ENCODE peak calls at places on chromosomes 5 and 9, in seven cellular contexts. N is SK-N-SH, Q is GM12878, R is HepG2, G is H1, F is GM12892, C is K562. Z is an unnamed sample.

GRCh38 chr5:36052542-36052941 is 14.1 kb downstream of the UGT3A2 start:
- DNase-seq in N (no peak), C (no peak), R (no peak), Q (no peak), G (no peak), F (no peak), Z (no peak)

GRCh38 chr5:10913846-10914245 is 152.8 kb upstream of the DAP start:
- DNase-seq in G (no peak), N (no peak), R (peak), F (no peak), C (peak), Q (no peak), Z (no peak)

GRCh38 chr5:172440486-172440885 is 13.8 kb downstream of the SH3PXD2B start:
- DNase-seq in C (no peak), N (no peak), Q (no peak), G (no peak), R (no peak), F (no peak), Z (no peak)

GRCh38 chr5:172540099-172540870 is 86.0 kb upstream of the SH3PXD2B start:
- DNase-seq in G (peak), F (no peak), C (no peak), R (no peak), Q (no peak), N (no peak), Z (no peak)

GRCh38 chr9:134879664-134880483 is 736 bp upstream of the FCN2 start:
- DNase-seq in Q (no peak), C (no peak), R (no peak), F (no peak), N (no peak), G (peak), Z (no peak)

GRCh38 chr5:155728857-155729683 is 597.9 kb upstream of the SGCD start:
- DNase-seq in F (no peak), C (no peak), Q (no peak), G (peak), N (peak), R (no peak), Z (no peak)

GRCh38 chr5:119435436-119436132 is 16.7 kb upstream of the HSD17B4 start:
- DNase-seq in C (peak), G (peak), Q (peak), N (no peak), F (no peak), R (peak), Z (no peak)

GRCh38 chr5:160432815-160433214 is 11.2 kb downstream of the PTTG1 start:
- DNase-seq in F (no peak), R (no peak), C (no peak), N (no peak), G (no peak), Q (no peak), Z (no peak)

GRCh38 chr5:72015103-72015548 is 92.1 kb upstream of the MAP1B start:
- DNase-seq in F (no peak), Q (no peak), R (peak), G (no peak), N (peak), C (peak), Z (no peak)

DNA sequence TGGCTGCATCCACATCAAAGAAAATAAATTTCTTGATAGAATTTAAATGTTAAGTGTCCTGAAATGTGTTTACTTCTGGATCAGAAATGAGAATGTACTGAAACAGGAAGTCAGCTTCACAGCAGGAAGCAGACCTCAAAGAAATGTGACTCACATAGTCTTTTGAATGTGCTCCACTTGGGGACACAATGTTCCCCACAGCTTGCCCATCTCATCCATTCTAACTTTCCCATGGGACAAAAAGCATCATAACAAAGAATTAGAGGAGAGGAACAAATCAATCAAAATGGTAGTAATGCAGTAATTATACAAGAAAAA is 85.7 kb downstream of the GRAMD2B start:
- DNase-seq in N (no peak), F (no peak), R (no peak), G (no peak), Q (no peak), C (no peak), Z (no peak)
- TF ChIP-seq POLR2AphosphoS5 in N (no peak), F (no peak), R (no peak), G (no peak), Q (no peak), C (no peak), Z (no peak)

GRCh38 chr5:121634946-121635345 is 216.7 kb upstream of the FTMT start:
- DNase-seq in Q (no peak), C (no peak), F (no peak), N (no peak), R (no peak), G (no peak), Z (no peak)

DNA sequence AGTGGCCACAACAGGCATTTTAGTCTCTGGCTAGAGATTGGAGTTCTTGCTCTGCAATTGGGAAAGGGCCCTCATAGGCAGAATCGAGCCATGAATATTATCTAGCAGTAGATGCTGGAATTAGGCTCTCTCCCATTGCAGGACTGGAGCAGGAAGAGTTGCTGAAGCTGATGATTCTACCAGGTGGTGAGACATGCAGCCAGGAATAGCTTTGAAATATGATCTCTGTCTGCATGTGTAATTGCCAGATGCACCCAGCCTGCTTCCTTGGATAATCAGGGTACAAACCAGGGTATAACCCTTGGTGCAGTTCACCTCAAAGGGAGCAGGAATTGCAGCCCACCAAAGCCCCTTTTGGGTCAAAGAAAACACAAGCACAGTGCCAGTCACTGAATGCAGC is 211.4 kb upstream of the FTMT start:
- DNase-seq in F (no peak), C (no peak), N (no peak), R (no peak), G (no peak), Q (no peak), Z (no peak)
- TF ChIP-seq TAF1 in F (no peak), C (no peak), N (no peak), R (no peak), G (no peak), Q (no peak), Z (no peak)

GRCh38 chr9:133144887-133145466 is 18.7 kb downstream of the GBGT1 start:
- DNase-seq in F (no peak), G (no peak), N (no peak), R (no peak), Q (no peak), C (no peak), Z (no peak)

GRCh38 chr9:133142657-133143592 is 20.8 kb downstream of the GBGT1 start:
- DNase-seq in F (peak), C (no peak), R (no peak), N (no peak), Q (no peak), G (no peak), Z (peak)

GRCh38 chr9:133141833-133142594 is 21.0 kb upstream of the RALGDS start:
- DNase-seq in C (no peak), G (no peak), F (peak), N (peak), Q (no peak), R (no peak), Z (peak)

GRCh38 chr9:133143639-133144141 is 20.0 kb downstream of the GBGT1 start:
- DNase-seq in R (no peak), G (no peak), C (no peak), N (no peak), F (no peak), Q (no peak), Z (no peak)

DNA sequence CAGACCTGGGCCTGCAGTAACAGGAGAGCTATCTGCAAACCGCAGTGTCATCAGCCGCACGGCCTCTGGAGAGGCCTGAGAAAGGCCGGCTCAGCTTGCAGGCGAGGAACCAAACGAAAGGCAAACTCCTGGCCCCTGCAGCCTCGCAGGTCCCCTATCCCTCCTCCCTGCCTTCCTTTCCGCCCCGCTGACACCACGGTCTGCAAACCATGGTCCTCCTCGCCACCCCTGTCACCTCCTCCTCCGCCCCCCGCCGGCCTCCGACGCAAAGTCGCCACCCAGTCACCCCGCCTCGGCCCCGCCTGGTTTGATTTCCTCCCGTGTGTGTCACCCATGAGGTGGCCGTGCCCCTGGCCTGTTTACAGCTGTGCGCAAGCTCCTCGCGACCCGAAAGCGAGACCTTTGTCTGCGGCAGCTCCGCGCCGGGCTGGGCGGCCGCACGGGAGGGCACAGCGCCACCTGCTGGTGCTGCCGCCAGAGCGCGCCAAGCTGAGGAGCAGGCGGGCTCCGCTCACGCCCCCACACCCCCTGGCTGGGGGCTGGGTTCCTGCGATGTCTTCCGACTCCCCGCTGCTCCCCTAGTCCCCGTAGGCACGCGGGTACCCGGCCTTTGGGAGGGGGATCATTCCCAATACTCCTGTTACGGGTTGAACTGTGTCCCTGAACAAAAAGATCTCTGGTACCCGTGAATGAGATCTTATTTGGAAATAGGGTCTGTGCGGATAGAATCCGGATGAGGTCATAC is 19.4 kb downstream of the GBGT1 start:
- DNase-seq in F (peak), R (peak), N (peak), G (peak), Q (peak), C (peak), Z (peak)
- TF ChIP-seq POLR2AphosphoS5 in F (no peak), R (no peak), N (no peak), G (peak), Q (no peak), C (no peak), Z (peak)

DNA sequence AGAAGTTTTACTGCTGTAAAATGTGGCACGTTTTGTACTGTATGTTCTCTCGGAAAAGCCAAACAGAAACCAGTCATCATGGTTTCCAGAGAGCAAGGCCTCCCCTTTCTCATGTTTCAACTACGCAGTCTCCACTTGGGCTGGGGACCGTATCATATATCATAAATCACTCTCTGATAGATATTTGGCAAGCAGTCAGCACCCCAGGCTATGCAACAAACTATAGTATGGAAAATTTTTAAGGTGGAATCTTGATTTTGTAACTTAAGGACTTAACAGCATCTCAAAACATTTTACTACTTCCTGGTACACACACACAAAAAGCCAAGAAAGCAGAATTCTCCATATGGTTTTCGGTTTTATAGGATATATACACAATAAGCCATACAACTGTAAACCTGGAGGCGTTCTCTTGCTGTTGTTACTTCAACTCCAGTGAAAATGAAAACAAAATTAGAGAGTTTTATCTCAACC is 283.6 kb downstream of the NFIB start:
- DNase-seq in C (no peak), F (no peak), N (peak), R (no peak), Q (no peak), G (no peak), Z (no peak)
- TF ChIP-seq TAF1 in C (no peak), F (no peak), N (no peak), R (no peak), Q (no peak), G (no peak), Z (no peak)

DNA sequence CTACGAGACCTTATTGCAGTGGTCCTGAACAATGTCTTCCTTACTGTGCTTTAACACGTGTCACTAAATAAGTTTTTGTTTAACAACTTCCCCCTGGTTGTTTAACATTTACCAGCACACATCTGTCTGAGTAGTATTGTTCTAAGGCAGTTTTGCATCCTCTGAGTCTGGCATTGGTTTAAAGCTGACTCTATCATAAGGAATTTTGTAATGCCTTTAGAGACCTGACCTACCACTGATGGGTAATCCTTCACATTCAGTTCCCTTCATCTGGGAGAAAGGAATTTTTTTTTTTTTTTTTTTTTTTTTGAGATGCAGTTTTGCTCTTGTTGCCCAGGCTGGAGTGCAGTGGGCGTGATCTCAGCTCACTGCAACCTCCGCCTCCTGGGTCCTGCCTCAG is 20.0 kb upstream of the PCAT7 start:
- DNase-seq in C (no peak), G (no peak), Q (no peak), F (no peak), R (no peak), N (no peak), Z (no peak)
- TF ChIP-seq POLR2AphosphoS5 in C (no peak), G (no peak), Q (no peak), F (no peak), R (no peak), N (no peak), Z (no peak)

GRCh38 chr5:139294372-139295165 is 1.0 kb downstream of the MATR3 start:
- DNase-seq in Q (no peak), G (peak), N (peak), R (peak), C (peak), F (no peak), Z (no peak)
- TF ChIP-seq TAF1 in Q (no peak), G (peak), N (peak), R (no peak), C (peak), F (peak), Z (peak)

DNA sequence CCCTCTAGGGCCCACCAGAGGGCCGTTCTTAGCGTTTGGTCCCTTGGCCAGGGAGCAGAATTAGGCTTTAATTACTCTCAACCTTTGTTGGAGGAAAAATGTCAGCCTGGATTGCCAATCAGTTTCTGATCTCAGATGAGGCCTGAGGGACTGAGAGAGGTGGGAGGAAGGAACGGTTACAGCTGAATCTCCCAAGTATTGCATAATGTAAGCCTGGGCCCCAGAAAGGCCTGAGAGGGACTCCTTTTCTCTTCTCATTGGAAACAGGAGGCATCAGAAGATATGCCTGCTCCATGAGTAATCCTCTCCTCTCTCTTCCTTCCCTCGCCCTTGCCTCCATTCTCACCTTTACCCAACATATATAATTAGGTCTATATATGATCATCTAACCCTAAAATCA is 105.7 kb downstream of the INSYN2B start:
- DNase-seq in C (no peak), R (no peak), Q (no peak), N (no peak), F (no peak), G (no peak), Z (no peak)
- TF ChIP-seq POLR2AphosphoS5 in C (no peak), R (no peak), Q (no peak), N (no peak), F (no peak), G (no peak), Z (no peak)

GRCh38 chr9:110531776-110532175 is 47.8 kb downstream of the SVEP1 start:
- DNase-seq in C (no peak), R (no peak), N (no peak), Q (no peak), G (no peak), F (no peak), Z (no peak)

GRCh38 chr9:110538621-110539020 is 40.9 kb downstream of the SVEP1 start:
- DNase-seq in R (no peak), Q (no peak), F (no peak), C (no peak), G (no peak), N (no peak), Z (no peak)

GRCh38 chr9:110532908-110533665 is 46.5 kb downstream of the SVEP1 start:
- DNase-seq in R (no peak), F (no peak), N (no peak), C (no peak), G (no peak), Q (no peak), Z (no peak)

GRCh38 chr9:110538169-110538568 is 41.4 kb downstream of the SVEP1 start:
- DNase-seq in R (no peak), F (no peak), Q (no peak), C (no peak), G (no peak), N (no peak), Z (no peak)

DNA sequence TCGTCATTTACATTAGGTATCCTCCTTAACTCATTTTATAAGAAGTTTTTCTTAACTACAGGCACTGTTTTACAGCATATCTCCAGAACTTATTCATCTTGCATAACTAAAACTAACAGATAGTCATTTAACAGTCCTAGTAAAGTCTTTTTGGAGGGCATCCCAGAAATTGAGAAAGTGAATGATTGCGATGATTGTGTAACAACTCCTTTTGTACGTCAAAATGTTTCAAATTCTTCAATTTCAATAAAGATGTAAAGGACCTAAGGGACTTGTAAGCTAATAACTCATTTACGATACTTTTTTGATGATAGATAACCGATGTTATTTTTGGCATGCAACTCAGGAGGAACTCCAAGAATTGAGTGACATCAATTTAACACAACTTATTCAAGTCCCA is 42.7 kb downstream of the SVEP1 start:
- DNase-seq in F (no peak), Q (no peak), G (no peak), C (no peak), R (no peak), N (no peak), Z (no peak)
- TF ChIP-seq TAF1 in F (no peak), Q (no peak), G (no peak), C (no peak), R (no peak), N (no peak), Z (no peak)

GRCh38 chr5:107887587-107887986 is 216.8 kb upstream of the EFNA5 start:
- DNase-seq in C (no peak), N (no peak), Q (no peak), F (no peak), G (no peak), R (no peak), Z (no peak)

GRCh38 chr5:107887181-107887580 is 216.4 kb upstream of the EFNA5 start:
- DNase-seq in Q (no peak), N (no peak), R (no peak), G (no peak), C (no peak), F (no peak), Z (no peak)

GRCh38 chr5:107888541-107888940 is 217.8 kb upstream of the EFNA5 start:
- DNase-seq in Q (no peak), C (no peak), N (no peak), F (no peak), R (no peak), G (no peak), Z (no peak)

GRCh38 chr5:107885601-107886000 is 214.9 kb upstream of the EFNA5 start:
- DNase-seq in F (no peak), R (no peak), Q (no peak), G (no peak), C (no peak), N (no peak), Z (no peak)

DNA sequence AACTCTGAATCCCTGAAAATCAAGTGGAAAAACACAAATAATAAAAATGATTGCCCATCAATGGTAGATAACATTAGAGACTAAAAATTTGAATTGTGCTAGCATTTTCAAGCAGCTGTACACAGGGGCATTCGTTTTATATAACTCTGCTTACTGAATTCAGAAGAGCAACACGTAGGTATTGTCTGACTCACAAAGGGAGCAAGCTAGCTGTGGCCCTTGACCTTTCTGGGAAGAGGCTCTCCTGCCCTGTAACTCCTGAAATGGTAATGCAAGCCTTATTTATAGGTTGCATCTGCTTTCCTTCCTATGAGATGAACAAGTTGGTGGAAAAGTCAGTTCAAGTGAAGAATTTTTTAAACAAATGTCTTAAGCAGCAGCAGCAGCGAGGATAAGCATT is 218.7 kb upstream of the EFNA5 start:
- DNase-seq in Q (no peak), R (no peak), C (no peak), G (no peak), N (no peak), F (no peak), Z (no peak)
- TF ChIP-seq POLR2AphosphoS5 in Q (no peak), R (no peak), C (no peak), G (no peak), N (no peak), F (no peak), Z (no peak)

Z was measured in GM12891.